ENCODE peak calls at places on chromosomes 4 and X, in six cellular contexts. J, E, O, M, Z and R are unnamed samples.

GRCh38 chrX:130625381-130625780 is 223.6 kb downstream of the RBMX2 start:
- DNase-seq in J (no peak), E (no peak), O (no peak), M (no peak), Z (no peak), R (no peak)

GRCh38 chrX:39541881-39542280 is 555.9 kb downstream of the BCOR start:
- DNase-seq in J (no peak), E (no peak), O (no peak), M (no peak), Z (no peak), R (no peak)

GRCh38 chrX:118577041-118577440 is 81.4 kb downstream of the DOCK11 start:
- DNase-seq in J (no peak), E (no peak), O (no peak), M (no peak), Z (no peak), R (no peak)

GRCh38 chr4:8537041-8537461 is 43.1 kb upstream of the GPR78 start:
- DNase-seq in J (no peak), E (no peak), O (peak), M (peak), Z (peak), R (peak)

GRCh38 chrX:106680716-106681115 is 45.8 kb upstream of the RNF128 start:
- DNase-seq in J (no peak), E (no peak), O (no peak), M (no peak), Z (no peak), R (no peak)

GRCh38 chrX:130028196-130028595 is 45.8 kb downstream of the BCORL1 start:
- DNase-seq in J (peak), E (peak), O (peak), M (no peak), Z (peak), R (peak)

GRCh38 chr4:56757270-56757746 is 64.2 kb downstream of the SPINK2 start:
- DNase-seq in J (no peak), E (no peak), O (peak), M (no peak), Z (peak), R (peak)

GRCh38 chrX:118807151-118808017 is 16.2 kb upstream of the ZCCHC12 start:
- DNase-seq in J (peak), E (no peak), O (peak), M (peak), Z (peak), R (peak)

GRCh38 chrX:129760981-129761380 is 18.8 kb upstream of the SASH3 start:
- DNase-seq in J (no peak), E (no peak), O (no peak), M (no peak), Z (no peak), R (no peak)

GRCh38 chr4:163087805-163088204 is 78.9 kb downstream of the NAF1 start:
- DNase-seq in J (no peak), E (no peak), O (no peak), M (no peak), Z (no peak), R (no peak)

GRCh38 chr4:2948895-2949781 is 14.1 kb downstream of the NOP14 start:
- DNase-seq in J (no peak), E (no peak), O (peak), M (no peak), Z (no peak), R (peak)

GRCh38 chr4:152708361-152708760 is 28.6 kb upstream of the TMEM154 start:
- DNase-seq in J (no peak), E (no peak), O (no peak), M (no peak), Z (no peak), R (no peak)

GRCh38 chr4:35463251-35463952 is 780.9 kb downstream of the ARAP2 start:
- DNase-seq in J (no peak), E (no peak), O (no peak), M (no peak), Z (no peak), R (no peak)

GRCh38 chr4:81472249-81473085 is 760 bp upstream of the RASGEF1B start:
- DNase-seq in J (peak), E (no peak), O (peak), M (no peak), Z (peak), R (peak)

GRCh38 chr4:87974856-87975462 is 555 bp upstream of the SPP1 start:
- DNase-seq in J (no peak), E (no peak), O (no peak), M (no peak), Z (no peak), R (no peak)

GRCh38 chr4:36189511-36190226 is 54.6 kb downstream of the ARAP2 start:
- DNase-seq in J (no peak), E (no peak), O (no peak), M (no peak), Z (no peak), R (no peak)

GRCh38 chrX:2401201-2401589 is 99.6 kb downstream of the DHRSX start:
- DNase-seq in J (no peak), E (no peak), O (no peak), M (no peak), Z (no peak), R (peak)

GRCh38 chr4:27635936-27636913 is 775.6 kb downstream of the STIM2 start:
- DNase-seq in J (no peak), E (no peak), O (no peak), M (no peak), Z (no peak), R (no peak)

GRCh38 chrX:155215443-155216178 is 649 bp upstream of the VBP1 start:
- DNase-seq in J (no peak), E (no peak), O (no peak), M (peak), Z (no peak), R (peak)

GRCh38 chr4:173490256-173490655 is 39.8 kb downstream of the HAND2 start:
- DNase-seq in J (no peak), E (no peak), O (no peak), M (no peak), Z (no peak), R (peak)

GRCh38 chrX:88416002-88416401 is 331.0 kb upstream of the CPXCR1 start:
- DNase-seq in J (no peak), E (no peak), O (no peak), M (no peak), Z (no peak), R (no peak)

GRCh38 chr4:147678796-147679549 is 5.0 kb downstream of the PRMT9 start:
- DNase-seq in J (peak), E (no peak), O (peak), M (no peak), Z (no peak), R (no peak)

GRCh38 chrX:132665676-132666075 is 176.8 kb upstream of the MBNL3 start:
- DNase-seq in J (no peak), E (no peak), O (no peak), M (no peak), Z (no peak), R (no peak)

GRCh38 chrX:11665144-11666040 is at the start of gene ARHGAP6:
- DNase-seq in J (peak), E (peak), O (peak), M (peak), Z (peak), R (peak)

GRCh38 chr4:70903282-70903603 is 1.1 kb downstream of the MOB1B start:
- DNase-seq in J (no peak), E (no peak), O (peak), M (no peak), Z (peak), R (peak)

GRCh38 chr4:1614854-1615595 is 69.1 kb downstream of the FAM53A start:
- DNase-seq in J (no peak), E (no peak), O (no peak), M (no peak), Z (no peak), R (no peak)

GRCh38 chr4:109302366-109303140 is at the start of gene COL25A1:
- DNase-seq in J (peak), E (peak), O (peak), M (peak), Z (peak), R (peak)